ENCODE peak calls at places on chromosomes 12 and 14, in ten cellular contexts. N is uterus; L is NT2/D1; G is stromal cell of bone marrow; X is GM23248; Y is A549; D is ecto neural progenitor cell; R is A172; Q is adrenal gland; J is stimulated activated CD4-positive, alpha-beta T cell treated with anti-CD3 and anti-CD28 coated beads, TNF-alpha, amount 100 ng/mL, for 48 hours. W is an unnamed sample.

GRCh38 chr14:90508536-90509254 is 111.9 kb downstream of the CALM1 start:
- DNase-seq in Q (no peak), D (no peak), G (no peak), N (no peak), L (no peak), J (no peak), X (no peak), Y (no peak), R (no peak), W (peak)

GRCh38 chr14:35355981-35356839 is 48.3 kb downstream of the NFKBIA start:
- DNase-seq in R (peak), D (no peak), L (no peak), N (no peak), Y (no peak), X (peak), G (no peak), Q (peak), J (peak), W (peak)

GRCh38 chr14:35121026-35121886 is 534 bp downstream of the PPP2R3C start:
- DNase-seq in N (peak), L (no peak), G (no peak), Y (peak), R (peak), Q (peak), D (peak), X (peak), J (peak), W (peak)

GRCh38 chr12:48972213-48973021 is 882 bp upstream of the WNT10B start:
- DNase-seq in G (no peak), Y (no peak), N (no peak), R (no peak), X (peak), L (no peak), Q (no peak), J (no peak), D (no peak), W (no peak)

GRCh38 chr12:56358836-56359532 is 923 bp downstream of the STAT2 start:
- DNase-seq in D (no peak), Y (no peak), R (peak), Q (peak), G (peak), X (peak), L (no peak), J (no peak), N (no peak), W (peak)

GRCh38 chr14:106044949-106045596 is 518.7 kb downstream of the TMEM121 start:
- DNase-seq in X (peak), Y (peak), J (peak), R (peak), L (peak), D (no peak), Q (peak), N (no peak), G (no peak), W (peak)

GRCh38 chr12:121472150-121472905 is 72.4 kb downstream of the RNF34 start:
- DNase-seq in J (no peak), R (no peak), Q (no peak), D (no peak), G (no peak), X (no peak), N (no peak), Y (no peak), L (no peak), W (no peak)

GRCh38 chr12:69332815-69333358 is 15.3 kb upstream of the LYZ start:
- DNase-seq in X (no peak), D (no peak), G (no peak), N (no peak), L (no peak), J (no peak), Y (no peak), Q (no peak), R (no peak), W (no peak)

GRCh38 chr14:68643673-68644072 is 149.2 kb downstream of the ZFP36L1 start:
- DNase-seq in G (no peak), L (no peak), J (no peak), D (no peak), Y (no peak), X (no peak), Q (no peak), R (no peak), N (no peak), W (no peak)

GRCh38 chr12:49863946-49864816 is 21.3 kb upstream of the BCDIN3D start:
- DNase-seq in N (no peak), G (no peak), J (no peak), Y (no peak), Q (no peak), X (peak), R (no peak), L (no peak), D (peak), W (no peak)

GRCh38 chr12:102816816-102817434 is 100.1 kb downstream of the PAH start:
- DNase-seq in X (peak), Q (no peak), Y (peak), R (peak), G (peak), J (no peak), D (no peak), L (no peak), N (no peak), W (no peak)

GRCh38 chr14:20356422-20356821 is 13.0 kb downstream of the PARP2 start:
- DNase-seq in R (no peak), N (no peak), X (peak), J (no peak), G (no peak), D (no peak), Y (no peak), Q (no peak), L (no peak), W (no peak)

GRCh38 chr14:101049942-101050341 is 146.4 kb upstream of the RTL1 start:
- DNase-seq in Y (no peak), J (no peak), G (no peak), D (no peak), X (no peak), Q (no peak), R (no peak), N (no peak), L (no peak), W (no peak)

GRCh38 chr12:52836042-52836466 is 1.9 kb upstream of the KRT79 start:
- DNase-seq in J (peak), R (peak), Y (no peak), G (peak), X (peak), D (no peak), Q (no peak), N (no peak), L (no peak), W (no peak)

GRCh38 chr14:53741379-53742225 is 215.0 kb downstream of the BMP4 start:
- DNase-seq in R (no peak), Y (no peak), L (no peak), X (no peak), J (no peak), G (no peak), D (no peak), Q (no peak), N (no peak), W (no peak)

GRCh38 chr14:58078068-58078467 is 73.9 kb downstream of the ARMH4 start:
- DNase-seq in L (no peak), G (no peak), Y (no peak), D (no peak), J (no peak), R (peak), X (peak), N (no peak), Q (no peak), W (no peak)

GRCh38 chr12:105681341-105681740 is 350.9 kb downstream of the C12orf75 start:
- DNase-seq in G (no peak), N (no peak), X (no peak), Y (no peak), L (no peak), D (no peak), Q (no peak), J (no peak), R (no peak), W (no peak)

GRCh38 chr12:109967383-109968031 is 28.7 kb downstream of the GIT2 start:
- DNase-seq in L (no peak), X (no peak), Q (no peak), N (no peak), R (peak), D (no peak), Y (no peak), J (no peak), G (no peak), W (no peak)

GRCh38 chr12:123940627-123940966 is 32.0 kb downstream of the CCDC92 start:
- DNase-seq in N (no peak), G (no peak), L (no peak), J (no peak), Q (no peak), D (no peak), R (no peak), X (no peak), Y (no peak), W (no peak)

GRCh38 chr14:21924479-21924878 is 250.9 kb upstream of the OR4E1 start:
- DNase-seq in L (no peak), N (no peak), R (no peak), X (no peak), Q (no peak), G (no peak), D (no peak), J (peak), Y (no peak), W (peak)

GRCh38 chr12:127077262-127078045 is 1189.5 kb upstream of the TMEM132C start:
- DNase-seq in R (no peak), Q (no peak), J (no peak), Y (no peak), L (no peak), D (no peak), G (no peak), X (no peak), N (no peak), W (no peak)

GRCh38 chr12:107568718-107569117 is 116.9 kb upstream of the PWP1 start:
- DNase-seq in L (no peak), D (no peak), R (no peak), G (peak), J (no peak), Q (no peak), X (peak), Y (no peak), N (no peak), W (no peak)

W was measured in transverse colon.